ENCODE peak calls at places on chromosomes 6 and 20, in six cellular contexts. T, J, U, K, L and P are unnamed samples.

GRCh38 chr6:160279850-160280249 is 21.2 kb upstream of the SLC22A2 start:
- DNase-seq in T (no peak), J (peak), U (no peak), K (no peak), L (no peak), P (no peak)

GRCh38 chr6:44253307-44254101 is 3.8 kb downstream of the SLC35B2 start:
- DNase-seq in T (peak), J (no peak), U (no peak), K (peak), L (peak), P (peak)

GRCh38 chr6:6701864-6702263 is 113.3 kb downstream of the LY86 start:
- DNase-seq in T (no peak), J (no peak), U (no peak), K (no peak), L (no peak), P (no peak)

GRCh38 chr20:10653593-10654288 is 20.1 kb downstream of the JAG1 start:
- DNase-seq in T (no peak), J (no peak), U (peak), K (no peak), L (no peak), P (no peak)

GRCh38 chr6:168035661-168036616 is 38.5 kb downstream of the KIF25 start:
- DNase-seq in T (no peak), J (peak), U (no peak), K (no peak), L (peak), P (no peak)

GRCh38 chr6:33872761-33873160 is 69.0 kb upstream of the MLN start:
- DNase-seq in T (no peak), J (no peak), U (no peak), K (no peak), L (no peak), P (no peak)

GRCh38 chr6:52573295-52573694 is 3.6 kb downstream of the TRAM2 start:
- DNase-seq in T (no peak), J (no peak), U (no peak), K (no peak), L (peak), P (no peak)

GRCh38 chr6:54426995-54427394 is 118.8 kb downstream of the TINAG start:
- DNase-seq in T (no peak), J (no peak), U (no peak), K (no peak), L (no peak), P (no peak)

GRCh38 chr20:1392443-1392692 is 486 bp downstream of the FKBP1A start:
- DNase-seq in T (no peak), J (no peak), U (no peak), K (no peak), L (no peak), P (peak)

GRCh38 chr6:166589786-166590574 is 3.5 kb upstream of the RAMACL start:
- DNase-seq in T (no peak), J (no peak), U (no peak), K (no peak), L (no peak), P (no peak)

GRCh38 chr6:170438402-170438753 is 114.7 kb downstream of the PSMB1 start:
- DNase-seq in T (no peak), J (peak), U (peak), K (no peak), L (peak), P (peak)

GRCh38 chr6:91137286-91137685 is 550.4 kb upstream of the MAP3K7 start:
- DNase-seq in T (no peak), J (no peak), U (no peak), K (no peak), L (no peak), P (no peak)

GRCh38 chr20:41534170-41534569 is 84.0 kb downstream of the CHD6 start:
- DNase-seq in T (no peak), J (no peak), U (no peak), K (no peak), L (no peak), P (no peak)

GRCh38 chr6:170208651-170209353 is 82.1 kb downstream of the DLL1 start:
- DNase-seq in T (no peak), J (no peak), U (no peak), K (no peak), L (no peak), P (no peak)

GRCh38 chr20:1652960-1653359 is 4.6 kb downstream of the SIRPG start:
- DNase-seq in T (no peak), J (no peak), U (no peak), K (no peak), L (no peak), P (no peak)

GRCh38 chr20:57092112-57092899 is 174.1 kb downstream of the BMP7 start:
- DNase-seq in T (no peak), J (peak), U (no peak), K (peak), L (peak), P (peak)

GRCh38 chr6:167704396-167704801 is 122.3 kb upstream of the AFDN start:
- DNase-seq in T (no peak), J (no peak), U (no peak), K (no peak), L (no peak), P (no peak)

GRCh38 chr20:41669708-41670263 is 51.6 kb upstream of the CHD6 start:
- DNase-seq in T (no peak), J (no peak), U (no peak), K (no peak), L (no peak), P (no peak)

GRCh38 chr20:63969851-63970713 is at the start of gene ZNF512B:
- DNase-seq in T (peak), J (peak), U (no peak), K (no peak), L (peak), P (peak)

GRCh38 chr20:4817230-4817671 is 95.5 kb downstream of the PRND start:
- DNase-seq in T (no peak), J (peak), U (no peak), K (no peak), L (no peak), P (peak)

GRCh38 chr6:118808794-118809668 is 84.9 kb upstream of the ASF1A start:
- DNase-seq in T (no peak), J (no peak), U (no peak), K (peak), L (no peak), P (peak)

GRCh38 chr6:108737594-108738546 is 110.4 kb upstream of the ARMC2 start:
- DNase-seq in T (no peak), J (peak), U (peak), K (no peak), L (no peak), P (no peak)

GRCh38 chr6:128358111-128358780 is 162.2 kb downstream of the PTPRK start:
- DNase-seq in T (no peak), J (no peak), U (no peak), K (peak), L (no peak), P (no peak)

GRCh38 chr6:53793318-53793975 is 1.4 kb upstream of the LRRC1 start:
- DNase-seq in T (peak), J (peak), U (peak), K (no peak), L (peak), P (peak)

GRCh38 chr6:45709834-45710233 is 305.8 kb downstream of the CLIC5 start:
- DNase-seq in T (no peak), J (no peak), U (no peak), K (no peak), L (no peak), P (peak)

GRCh38 chr20:23156170-23156841 is 70.2 kb upstream of the CD93 start:
- DNase-seq in T (no peak), J (peak), U (no peak), K (no peak), L (no peak), P (no peak)

GRCh38 chr20:11035211-11035610 is 361.4 kb upstream of the JAG1 start:
- DNase-seq in T (no peak), J (no peak), U (no peak), K (no peak), L (no peak), P (no peak)

GRCh38 chr20:8067082-8067481 is 47.5 kb upstream of the TMX4 start:
- DNase-seq in T (no peak), J (no peak), U (no peak), K (no peak), L (no peak), P (no peak)

GRCh38 chr20:10715035-10715434 is 41.2 kb upstream of the JAG1 start:
- DNase-seq in T (no peak), J (peak), U (peak), K (no peak), L (no peak), P (no peak)

GRCh38 chr20:56217820-56218219 is 30.7 kb upstream of the MC3R start:
- DNase-seq in T (no peak), J (no peak), U (no peak), K (no peak), L (peak), P (no peak)

GRCh38 chr6:31630177-31630934 is 9.8 kb downstream of the PRRC2A start:
- DNase-seq in T (no peak), J (no peak), U (no peak), K (no peak), L (no peak), P (no peak)

GRCh38 chr6:38673397-38674165 is 29.4 kb downstream of the GLO1 start:
- DNase-seq in T (no peak), J (peak), U (no peak), K (peak), L (no peak), P (peak)

GRCh38 chr20:5312518-5312917 is 4.2 kb downstream of the PROKR2 start:
- DNase-seq in T (no peak), J (no peak), U (no peak), K (no peak), L (no peak), P (no peak)

DNA sequence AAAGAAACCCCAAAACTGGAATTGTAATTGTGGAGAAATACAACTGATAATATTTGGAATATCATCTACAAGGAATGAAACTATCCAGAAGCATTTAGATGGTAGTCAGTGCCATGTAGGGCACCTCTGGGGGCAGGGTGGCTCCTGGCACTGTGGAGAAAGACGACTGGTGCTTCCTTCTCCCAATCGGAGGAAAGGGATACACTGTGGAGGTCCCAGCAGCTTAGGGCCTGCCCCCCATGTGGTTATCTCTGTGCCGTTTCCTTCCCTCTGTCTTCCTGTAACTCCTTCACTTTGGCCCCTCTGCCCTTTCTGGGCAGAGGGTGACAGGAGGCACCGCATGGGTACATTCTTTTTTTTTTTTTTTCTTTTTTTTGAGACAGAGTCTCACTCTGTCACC is 178.4 kb downstream of the MTHFD1L start:
- DNase-seq in T (no peak), J (no peak), U (no peak), K (no peak), L (no peak), P (no peak)
- H3K27ac ChIP-seq in T (no peak), J (peak), U (peak), K (no peak), L (no peak), P (no peak)

GRCh38 chr20:61655591-61655990 is 403.5 kb downstream of the CDH4 start:
- DNase-seq in T (no peak), J (no peak), U (no peak), K (no peak), L (no peak), P (no peak)

GRCh38 chr20:61659652-61660346 is 405.9 kb downstream of the TAF4 start:
- DNase-seq in T (no peak), J (no peak), U (no peak), K (no peak), L (peak), P (no peak)

GRCh38 chr20:61658563-61658962 is 406.5 kb downstream of the CDH4 start:
- DNase-seq in T (no peak), J (no peak), U (no peak), K (no peak), L (no peak), P (no peak)

GRCh38 chr20:61656198-61656597 is 404.1 kb downstream of the CDH4 start:
- DNase-seq in T (no peak), J (no peak), U (no peak), K (no peak), L (no peak), P (no peak)

GRCh38 chr20:61657719-61658377 is 405.8 kb downstream of the CDH4 start:
- DNase-seq in T (no peak), J (no peak), U (no peak), K (no peak), L (no peak), P (no peak)
- H3K27ac ChIP-seq in T (no peak), J (no peak), U (no peak), K (no peak), L (no peak), P (no peak)

GRCh38 chr6:27688014-27688586 is 215.2 kb upstream of the ZNF184 start:
- DNase-seq in T (peak), J (peak), U (peak), K (peak), L (peak), P (peak)
- H3K27ac ChIP-seq in T (peak), J (peak), U (no peak), K (peak), L (no peak), P (no peak)

GRCh38 chr6:98828210-98828798 is 6.1 kb upstream of the POU3F2 start:
- DNase-seq in T (no peak), J (no peak), U (no peak), K (no peak), L (peak), P (no peak)
- H3K27ac ChIP-seq in T (no peak), J (no peak), U (no peak), K (no peak), L (no peak), P (no peak)

DNA sequence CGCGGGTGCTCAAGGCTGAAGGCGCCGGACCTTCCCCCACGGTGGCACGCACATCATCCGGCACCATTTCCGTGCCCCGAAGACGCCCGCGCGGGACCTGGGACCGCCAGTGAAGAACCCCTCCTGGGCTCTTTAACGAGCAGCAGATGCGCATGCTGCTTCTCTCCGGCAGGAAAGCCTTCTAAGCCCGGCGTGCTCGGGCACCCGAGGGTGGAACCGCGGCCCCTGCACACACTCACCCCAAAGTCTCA is 220 bp downstream of the FOXQ1 start:
- DNase-seq in T (no peak), J (no peak), U (no peak), K (no peak), L (no peak), P (no peak)
- H3K27ac ChIP-seq in T (no peak), J (peak), U (no peak), K (no peak), L (no peak), P (no peak)

DNA sequence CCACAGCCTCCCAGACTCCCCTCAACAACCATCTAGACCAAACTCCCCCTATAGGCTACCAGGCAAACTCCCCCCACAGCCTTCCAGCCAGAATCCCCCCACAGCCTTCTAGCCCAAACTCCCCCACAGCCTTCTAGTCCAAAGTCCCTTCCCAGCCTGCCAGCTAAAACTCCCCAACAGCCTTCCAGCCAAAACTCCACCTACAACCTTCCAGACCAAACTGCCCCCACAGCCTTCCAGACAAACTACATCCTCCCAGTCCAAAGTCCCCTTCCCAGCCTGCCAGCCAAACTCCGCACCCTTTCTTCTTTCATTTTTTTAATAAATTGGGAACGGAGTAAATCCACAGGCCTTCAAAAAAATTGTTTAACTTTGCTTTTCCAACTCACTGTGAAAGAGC is 37.4 kb upstream of the SYNDIG1 start:
- DNase-seq in T (no peak), J (no peak), U (no peak), K (no peak), L (peak), P (no peak)
- H3K27ac ChIP-seq in T (no peak), J (no peak), U (no peak), K (no peak), L (no peak), P (no peak)

GRCh38 chr6:36335465-36336209 is 1.1 kb downstream of the BNIP5 start:
- DNase-seq in T (no peak), J (no peak), U (no peak), K (no peak), L (no peak), P (no peak)
- H3K27ac ChIP-seq in T (no peak), J (no peak), U (no peak), K (no peak), L (no peak), P (no peak)